ENCODE peak calls at places on chromosomes 5 and 9, in five cellular contexts. One of them, this sample, is unnamed. For H3K9me3 and H3K4me1, the result is how much of the 10 kb centered on the place peaks cover.

GRCh38 chr5:110738503-110738811 is 350 bp upstream of the SLC25A46 start:
- DNase-seq in Panc1: no peak
- DNase-seq in uterus: no peak
- DNase-seq in CD8-positive, alpha-beta T cell: no peak
- DNase-seq in tibial nerve: no peak
- DNase-seq in this sample: peak

GRCh38 chr9:112489876-112490661 is 3.4 kb downstream of the KIAA1958 start:
- DNase-seq in tibial nerve: no peak
- DNase-seq in CD8-positive, alpha-beta T cell: no peak
- DNase-seq in Panc1: no peak
- DNase-seq in uterus: no peak
- DNase-seq in this sample: no peak

GRCh38 chr5:101942321-101942882 is 353.7 kb downstream of the SLCO4C1 start:
- DNase-seq in Panc1: peak
- DNase-seq in tibial nerve: no peak
- DNase-seq in uterus: no peak
- DNase-seq in CD8-positive, alpha-beta T cell: no peak
- DNase-seq in this sample: no peak

GRCh38 chr9:2720179-2720654 is 2.9 kb downstream of the KCNV2 start:
- DNase-seq in tibial nerve: no peak
- DNase-seq in CD8-positive, alpha-beta T cell: no peak
- DNase-seq in Panc1: no peak
- DNase-seq in uterus: no peak
- DNase-seq in this sample: no peak

GRCh38 chr5:21397693-21398092 is 1409.7 kb upstream of the CDH18 start:
- DNase-seq in CD8-positive, alpha-beta T cell: no peak
- DNase-seq in Panc1: no peak
- DNase-seq in tibial nerve: no peak
- DNase-seq in uterus: no peak
- DNase-seq in this sample: no peak

GRCh38 chr9:546797-547223 is 294.7 kb upstream of the DMRT1 start:
- DNase-seq in tibial nerve: no peak
- DNase-seq in uterus: peak
- DNase-seq in CD8-positive, alpha-beta T cell: no peak
- DNase-seq in Panc1: no peak
- DNase-seq in this sample: no peak

GRCh38 chr9:4382722-4383317 is 83.0 kb upstream of the GLIS3 start:
- DNase-seq in Panc1: no peak
- DNase-seq in CD8-positive, alpha-beta T cell: no peak
- DNase-seq in uterus: no peak
- DNase-seq in tibial nerve: no peak
- DNase-seq in this sample: no peak

GRCh38 chr9:81562221-81563019 is 126.9 kb downstream of the TLE1 start:
- DNase-seq in tibial nerve: no peak
- DNase-seq in CD8-positive, alpha-beta T cell: no peak
- DNase-seq in Panc1: peak
- DNase-seq in uterus: no peak
- DNase-seq in this sample: no peak

GRCh38 chr9:125843646-125844045 is 96.5 kb downstream of the PBX3 start:
- DNase-seq in uterus: no peak
- DNase-seq in CD8-positive, alpha-beta T cell: no peak
- DNase-seq in tibial nerve: no peak
- DNase-seq in Panc1: no peak
- DNase-seq in this sample: no peak

GRCh38 chr9:34633851-34634550 is 3.6 kb downstream of the SIGMAR1 start:
- DNase-seq in uterus: peak
- DNase-seq in CD8-positive, alpha-beta T cell: peak
- DNase-seq in tibial nerve: no peak
- DNase-seq in Panc1: peak
- DNase-seq in this sample: no peak

GRCh38 chr5:109844695-109845094 is 155.0 kb downstream of the MAN2A1 start:
- DNase-seq in CD8-positive, alpha-beta T cell: no peak
- DNase-seq in Panc1: no peak
- DNase-seq in uterus: no peak
- DNase-seq in tibial nerve: no peak
- DNase-seq in this sample: no peak

GRCh38 chr5:78893959-78894676 is 91.0 kb downstream of the ARSB start:
- DNase-seq in uterus: no peak
- DNase-seq in Panc1: no peak
- DNase-seq in CD8-positive, alpha-beta T cell: no peak
- DNase-seq in tibial nerve: no peak
- DNase-seq in this sample: no peak

GRCh38 chr5:116881921-116882531 is 307.4 kb upstream of the SEMA6A start:
- DNase-seq in uterus: no peak
- DNase-seq in tibial nerve: no peak
- DNase-seq in CD8-positive, alpha-beta T cell: no peak
- DNase-seq in Panc1: no peak
- DNase-seq in this sample: no peak

GRCh38 chr5:72248352-72249032 is 71.5 kb downstream of the MRPS27 start:
- DNase-seq in Panc1: no peak
- DNase-seq in CD8-positive, alpha-beta T cell: no peak
- DNase-seq in tibial nerve: no peak
- DNase-seq in uterus: peak
- DNase-seq in this sample: peak

GRCh38 chr5:179534431-179534830 is 15.9 kb upstream of the RUFY1 start:
- DNase-seq in uterus: no peak
- DNase-seq in tibial nerve: no peak
- DNase-seq in Panc1: no peak
- DNase-seq in CD8-positive, alpha-beta T cell: no peak
- DNase-seq in this sample: no peak

GRCh38 chr5:52657231-52657645 is 130.5 kb upstream of the ITGA1 start:
- DNase-seq in Panc1: peak
- DNase-seq in CD8-positive, alpha-beta T cell: no peak
- DNase-seq in tibial nerve: no peak
- DNase-seq in uterus: no peak
- DNase-seq in this sample: no peak

GRCh38 chr5:127076730-127077129 is 3.4 kb upstream of the C5orf63 start:
- DNase-seq in CD8-positive, alpha-beta T cell: no peak
- DNase-seq in Panc1: no peak
- DNase-seq in uterus: no peak
- DNase-seq in tibial nerve: no peak
- DNase-seq in this sample: no peak

GRCh38 chr9:93132946-93133640 is 958 bp downstream of the NINJ1 start:
- DNase-seq in uterus: peak
- DNase-seq in CD8-positive, alpha-beta T cell: no peak
- DNase-seq in tibial nerve: no peak
- DNase-seq in Panc1: no peak
- DNase-seq in this sample: no peak

GRCh38 chr5:56569576-56569975 is 245.8 kb upstream of the MAP3K1 start:
- DNase-seq in uterus: no peak
- DNase-seq in CD8-positive, alpha-beta T cell: no peak
- DNase-seq in tibial nerve: no peak
- DNase-seq in Panc1: no peak
- DNase-seq in this sample: no peak

GRCh38 chr5:179165421-179166170 is 105.4 kb downstream of the ZNF354C start:
- DNase-seq in CD8-positive, alpha-beta T cell: no peak
- DNase-seq in uterus: no peak
- DNase-seq in tibial nerve: no peak
- DNase-seq in Panc1: no peak
- DNase-seq in this sample: no peak

GRCh38 chr5:543351-543750 is 19.1 kb upstream of the SLC9A3 start:
- DNase-seq in tibial nerve: peak
- DNase-seq in CD8-positive, alpha-beta T cell: no peak
- DNase-seq in Panc1: no peak
- DNase-seq in uterus: no peak
- DNase-seq in this sample: no peak

GRCh38 chr5:75510417-75510835 is 1.0 kb downstream of the CERT1 start:
- DNase-seq in uterus: no peak
- DNase-seq in CD8-positive, alpha-beta T cell: no peak
- DNase-seq in tibial nerve: no peak
- DNase-seq in Panc1: peak
- DNase-seq in this sample: no peak

GRCh38 chr9:93302586-93303257 is 118.8 kb downstream of the WNK2 start:
- DNase-seq in tibial nerve: no peak
- DNase-seq in Panc1: peak
- DNase-seq in uterus: peak
- DNase-seq in CD8-positive, alpha-beta T cell: peak
- DNase-seq in this sample: no peak

GRCh38 chr9:16147726-16148125 is 594.9 kb downstream of the CCDC171 start:
- DNase-seq in uterus: no peak
- DNase-seq in tibial nerve: no peak
- DNase-seq in Panc1: no peak
- DNase-seq in CD8-positive, alpha-beta T cell: no peak
- DNase-seq in this sample: no peak

GRCh38 chr5:155147222-155147621 is 133.7 kb downstream of the KIF4B start:
- DNase-seq in Panc1: no peak
- DNase-seq in tibial nerve: no peak
- DNase-seq in CD8-positive, alpha-beta T cell: no peak
- DNase-seq in uterus: no peak
- DNase-seq in this sample: no peak

GRCh38 chr9:116842658-116843057 is 155.6 kb downstream of the TRIM32 start:
- DNase-seq in CD8-positive, alpha-beta T cell: no peak
- DNase-seq in uterus: no peak
- DNase-seq in Panc1: no peak
- DNase-seq in tibial nerve: no peak
- DNase-seq in this sample: no peak

GRCh38 chr9:106697799-106698591 is 165.0 kb upstream of the ZNF462 start:
- DNase-seq in CD8-positive, alpha-beta T cell: no peak
- DNase-seq in tibial nerve: peak
- DNase-seq in Panc1: no peak
- DNase-seq in uterus: peak
- DNase-seq in this sample: peak

GRCh38 chr9:93860694-93861658 is 94.2 kb downstream of the BARX1 start:
- DNase-seq in Panc1: no peak
- DNase-seq in CD8-positive, alpha-beta T cell: no peak
- DNase-seq in tibial nerve: no peak
- DNase-seq in uterus: no peak
- DNase-seq in this sample: no peak

GRCh38 chr9:91572044-91572443 is 148.4 kb upstream of the NFIL3 start:
- DNase-seq in tibial nerve: no peak
- DNase-seq in Panc1: no peak
- DNase-seq in uterus: no peak
- DNase-seq in CD8-positive, alpha-beta T cell: no peak
- DNase-seq in this sample: no peak

GRCh38 chr9:89083626-89084025 is 92.4 kb downstream of the S1PR3 start:
- DNase-seq in Panc1: no peak
- DNase-seq in tibial nerve: no peak
- DNase-seq in uterus: no peak
- DNase-seq in CD8-positive, alpha-beta T cell: no peak
- DNase-seq in this sample: no peak

GRCh38 chr9:89093201-89093600 is 85.4 kb downstream of the SHC3 start:
- DNase-seq in tibial nerve: no peak
- DNase-seq in uterus: no peak
- DNase-seq in Panc1: no peak
- DNase-seq in CD8-positive, alpha-beta T cell: no peak
- DNase-seq in this sample: no peak

DNA sequence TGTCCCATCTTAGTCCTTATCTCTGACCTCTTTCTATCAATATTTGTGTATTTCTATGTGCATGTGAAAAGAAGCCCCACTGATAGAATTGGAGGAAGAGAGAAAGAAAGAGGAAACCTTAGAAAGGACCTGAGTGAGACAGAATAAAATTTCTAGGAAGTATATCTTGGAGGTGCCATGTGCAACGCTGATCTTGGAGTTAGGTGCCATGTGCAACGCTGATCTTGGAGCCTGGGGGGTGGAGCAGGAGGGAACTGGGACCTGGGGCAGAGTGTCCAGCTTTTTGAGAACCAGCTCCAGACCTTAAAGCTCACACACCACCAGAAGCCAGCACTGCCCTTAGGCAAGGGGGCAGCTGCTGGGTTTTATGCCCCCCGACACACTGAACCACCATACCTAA is 89.4 kb downstream of the SHC3 start:
- DNase-seq in Panc1: no peak
- DNase-seq in uterus: no peak
- DNase-seq in CD8-positive, alpha-beta T cell: no peak
- DNase-seq in tibial nerve: no peak
- DNase-seq in this sample: no peak
- H3K9me3 ChIP-seq in Panc1: under half
- H3K9me3 ChIP-seq in uterus: under half
- H3K9me3 ChIP-seq in CD8-positive, alpha-beta T cell: under half
- H3K9me3 ChIP-seq in tibial nerve: under half
- H3K9me3 ChIP-seq in this sample: under half

GRCh38 chr5:32850792-32851191 is 139.7 kb downstream of the NPR3 start:
- DNase-seq in tibial nerve: no peak
- DNase-seq in uterus: no peak
- DNase-seq in CD8-positive, alpha-beta T cell: no peak
- DNase-seq in Panc1: no peak
- DNase-seq in this sample: no peak
- H3K4me1 ChIP-seq in tibial nerve: under half
- H3K4me1 ChIP-seq in uterus: under half
- H3K4me1 ChIP-seq in CD8-positive, alpha-beta T cell: under half
- H3K4me1 ChIP-seq in Panc1: under half
- H3K4me1 ChIP-seq in this sample: under half

GRCh38 chr5:132239776-132240175 is 12.1 kb upstream of the P4HA2 start:
- DNase-seq in Panc1: no peak
- DNase-seq in uterus: peak
- DNase-seq in tibial nerve: no peak
- DNase-seq in CD8-positive, alpha-beta T cell: no peak
- DNase-seq in this sample: no peak

GRCh38 chr5:132238169-132238744 is 10.6 kb upstream of the P4HA2 start:
- DNase-seq in uterus: peak
- DNase-seq in CD8-positive, alpha-beta T cell: peak
- DNase-seq in tibial nerve: peak
- DNase-seq in Panc1: peak
- DNase-seq in this sample: no peak

GRCh38 chr5:132237670-132238069 is 10.0 kb upstream of the P4HA2 start:
- DNase-seq in tibial nerve: no peak
- DNase-seq in CD8-positive, alpha-beta T cell: no peak
- DNase-seq in uterus: no peak
- DNase-seq in Panc1: no peak
- DNase-seq in this sample: no peak

GRCh38 chr5:132237141-132237540 is 9.5 kb upstream of the P4HA2 start:
- DNase-seq in tibial nerve: no peak
- DNase-seq in uterus: no peak
- DNase-seq in CD8-positive, alpha-beta T cell: no peak
- DNase-seq in Panc1: no peak
- DNase-seq in this sample: no peak

GRCh38 chr5:132238901-132239500 is 11.3 kb upstream of the P4HA2 start:
- DNase-seq in CD8-positive, alpha-beta T cell: no peak
- DNase-seq in uterus: peak
- DNase-seq in tibial nerve: peak
- DNase-seq in Panc1: no peak
- DNase-seq in this sample: no peak
- H3K27ac ChIP-seq in CD8-positive, alpha-beta T cell: no peak
- H3K27ac ChIP-seq in uterus: no peak
- H3K27ac ChIP-seq in tibial nerve: no peak
- H3K27ac ChIP-seq in Panc1: no peak
- H3K27ac ChIP-seq in this sample: no peak

DNA sequence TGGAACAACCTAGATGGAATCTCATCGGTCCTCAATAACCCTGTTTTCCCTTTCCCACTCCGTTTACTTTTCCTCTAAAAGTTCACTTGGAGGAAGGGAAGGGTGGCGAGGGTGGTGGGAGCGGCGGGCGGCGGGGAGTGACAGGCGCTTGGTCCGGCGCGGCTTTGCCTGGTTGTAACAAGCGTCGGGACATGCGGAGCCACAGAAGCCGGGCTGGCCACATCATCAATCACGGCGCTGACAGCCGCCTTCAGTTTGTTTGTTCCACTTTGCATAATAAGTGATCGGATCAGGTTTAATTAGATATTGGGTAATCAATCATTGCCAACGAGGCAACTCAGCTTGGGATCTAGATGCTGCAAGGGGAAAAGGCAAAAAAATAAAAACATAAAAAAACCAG is 396.1 kb upstream of the IRX4 start:
- DNase-seq in uterus: no peak
- DNase-seq in Panc1: no peak
- DNase-seq in CD8-positive, alpha-beta T cell: no peak
- DNase-seq in tibial nerve: no peak
- DNase-seq in this sample: no peak
- H3K9me3 ChIP-seq in uterus: under half
- H3K9me3 ChIP-seq in Panc1: under half
- H3K9me3 ChIP-seq in CD8-positive, alpha-beta T cell: under half
- H3K9me3 ChIP-seq in tibial nerve: under half
- H3K9me3 ChIP-seq in this sample: under half

GRCh38 chr9:128702949-128703615 is 779 bp downstream of the PKN3 start:
- DNase-seq in uterus: peak
- DNase-seq in CD8-positive, alpha-beta T cell: no peak
- DNase-seq in Panc1: no peak
- DNase-seq in tibial nerve: no peak
- DNase-seq in this sample: no peak
- H3K4me1 ChIP-seq in uterus: under half
- H3K4me1 ChIP-seq in CD8-positive, alpha-beta T cell: under half
- H3K4me1 ChIP-seq in Panc1: under half
- H3K4me1 ChIP-seq in tibial nerve: under half
- H3K4me1 ChIP-seq in this sample: under half